ENCODE peak calls at places on chromosomes 2 and 18, in eight cellular contexts. One of them, this sample, is unnamed.

GRCh38 chr2:191322838-191323506 is 77.8 kb downstream of the MYO1B start:
- DNase-seq in Peyer's patch: no peak
- DNase-seq in astrocyte of the spinal cord: no peak
- DNase-seq in nephron progenitor cell: no peak
- DNase-seq in psoas muscle: no peak
- DNase-seq in WTC11: no peak
- DNase-seq in heart left ventricle: no peak
- DNase-seq in HCT116: no peak
- DNase-seq in this sample: no peak

GRCh38 chr18:28045176-28045810 is 131.6 kb downstream of the CDH2 start:
- DNase-seq in HCT116: no peak
- DNase-seq in Peyer's patch: no peak
- DNase-seq in astrocyte of the spinal cord: peak; percentile 69
- DNase-seq in heart left ventricle: no peak
- DNase-seq in WTC11: no peak
- DNase-seq in nephron progenitor cell: no peak
- DNase-seq in psoas muscle: no peak
- DNase-seq in this sample: no peak

GRCh38 chr2:237519506-237520245 is 32.6 kb downstream of the MLPH start:
- DNase-seq in astrocyte of the spinal cord: no peak
- DNase-seq in Peyer's patch: no peak
- DNase-seq in WTC11: no peak
- DNase-seq in heart left ventricle: no peak
- DNase-seq in HCT116: no peak
- DNase-seq in nephron progenitor cell: no peak
- DNase-seq in psoas muscle: no peak
- DNase-seq in this sample: no peak

GRCh38 chr18:8052237-8052701 is 485.2 kb downstream of the PTPRM start:
- DNase-seq in heart left ventricle: no peak
- DNase-seq in psoas muscle: no peak
- DNase-seq in Peyer's patch: no peak
- DNase-seq in nephron progenitor cell: no peak
- DNase-seq in HCT116: no peak
- DNase-seq in astrocyte of the spinal cord: peak; percentile 27
- DNase-seq in WTC11: no peak
- DNase-seq in this sample: no peak

GRCh38 chr18:26466026-26466425 is 82.3 kb downstream of the KCTD1 start:
- DNase-seq in nephron progenitor cell: no peak
- DNase-seq in astrocyte of the spinal cord: no peak
- DNase-seq in HCT116: no peak
- DNase-seq in Peyer's patch: no peak
- DNase-seq in heart left ventricle: no peak
- DNase-seq in WTC11: no peak
- DNase-seq in psoas muscle: no peak
- DNase-seq in this sample: no peak

GRCh38 chr18:59267511-59268126 is 5.6 kb downstream of the RAX start:
- DNase-seq in HCT116: no peak
- DNase-seq in WTC11: peak; percentile 53
- DNase-seq in astrocyte of the spinal cord: no peak
- DNase-seq in psoas muscle: no peak
- DNase-seq in nephron progenitor cell: no peak
- DNase-seq in Peyer's patch: no peak
- DNase-seq in heart left ventricle: no peak
- DNase-seq in this sample: no peak

GRCh38 chr2:17311771-17312511 is 206.3 kb downstream of the RAD51AP2 start:
- DNase-seq in WTC11: no peak
- DNase-seq in psoas muscle: no peak
- DNase-seq in astrocyte of the spinal cord: peak; percentile 69
- DNase-seq in Peyer's patch: no peak
- DNase-seq in heart left ventricle: no peak
- DNase-seq in HCT116: no peak
- DNase-seq in nephron progenitor cell: no peak
- DNase-seq in this sample: no peak

GRCh38 chr2:37449686-37450392 is 105.4 kb downstream of the QPCT start:
- DNase-seq in Peyer's patch: no peak
- DNase-seq in astrocyte of the spinal cord: peak; percentile 54
- DNase-seq in psoas muscle: no peak
- DNase-seq in WTC11: no peak
- DNase-seq in heart left ventricle: no peak
- DNase-seq in HCT116: no peak
- DNase-seq in nephron progenitor cell: peak; percentile 36
- DNase-seq in this sample: no peak

GRCh38 chr2:132581917-132582316 is 88.1 kb downstream of the LYPD1 start:
- DNase-seq in nephron progenitor cell: no peak
- DNase-seq in heart left ventricle: no peak
- DNase-seq in WTC11: no peak
- DNase-seq in Peyer's patch: no peak
- DNase-seq in psoas muscle: no peak
- DNase-seq in HCT116: no peak
- DNase-seq in astrocyte of the spinal cord: no peak
- DNase-seq in this sample: no peak

GRCh38 chr18:7303751-7304370 is 73.0 kb downstream of the LRRC30 start:
- DNase-seq in Peyer's patch: no peak
- DNase-seq in astrocyte of the spinal cord: no peak
- DNase-seq in nephron progenitor cell: no peak
- DNase-seq in HCT116: no peak
- DNase-seq in psoas muscle: no peak
- DNase-seq in heart left ventricle: no peak
- DNase-seq in WTC11: no peak
- DNase-seq in this sample: no peak

GRCh38 chr2:60252581-60253170 is 300.8 kb downstream of the BCL11A start:
- DNase-seq in Peyer's patch: no peak
- DNase-seq in heart left ventricle: no peak
- DNase-seq in nephron progenitor cell: no peak
- DNase-seq in astrocyte of the spinal cord: no peak
- DNase-seq in WTC11: no peak
- DNase-seq in psoas muscle: no peak
- DNase-seq in HCT116: no peak
- DNase-seq in this sample: no peak

GRCh38 chr2:100038019-100038418 is 104.4 kb downstream of the AFF3 start:
- DNase-seq in nephron progenitor cell: peak; percentile 16
- DNase-seq in psoas muscle: no peak
- DNase-seq in Peyer's patch: no peak
- DNase-seq in HCT116: no peak
- DNase-seq in astrocyte of the spinal cord: no peak
- DNase-seq in WTC11: peak; percentile 39
- DNase-seq in heart left ventricle: no peak
- DNase-seq in this sample: no peak

GRCh38 chr18:10213526-10213925 is 240.9 kb upstream of the APCDD1 start:
- DNase-seq in psoas muscle: no peak
- DNase-seq in HCT116: no peak
- DNase-seq in WTC11: no peak
- DNase-seq in astrocyte of the spinal cord: no peak
- DNase-seq in heart left ventricle: no peak
- DNase-seq in nephron progenitor cell: no peak
- DNase-seq in Peyer's patch: no peak
- DNase-seq in this sample: no peak

GRCh38 chr2:107107351-107107750 is 221.4 kb upstream of the ST6GAL2 start:
- DNase-seq in astrocyte of the spinal cord: no peak
- DNase-seq in WTC11: no peak
- DNase-seq in Peyer's patch: no peak
- DNase-seq in nephron progenitor cell: no peak
- DNase-seq in heart left ventricle: no peak
- DNase-seq in psoas muscle: no peak
- DNase-seq in HCT116: no peak
- DNase-seq in this sample: no peak

GRCh38 chr2:196249860-196250259 is 78.5 kb upstream of the STK17B start:
- DNase-seq in psoas muscle: no peak
- DNase-seq in WTC11: no peak
- DNase-seq in astrocyte of the spinal cord: no peak
- DNase-seq in Peyer's patch: no peak
- DNase-seq in heart left ventricle: no peak
- DNase-seq in HCT116: no peak
- DNase-seq in nephron progenitor cell: no peak
- DNase-seq in this sample: no peak

GRCh38 chr2:167492486-167492885 is 604.2 kb downstream of the XIRP2 start:
- DNase-seq in HCT116: no peak
- DNase-seq in astrocyte of the spinal cord: peak; percentile 51
- DNase-seq in WTC11: no peak
- DNase-seq in nephron progenitor cell: no peak
- DNase-seq in heart left ventricle: no peak
- DNase-seq in psoas muscle: no peak
- DNase-seq in Peyer's patch: no peak
- DNase-seq in this sample: no peak

GRCh38 chr2:100936972-100937542 is 65.0 kb upstream of the RPL31 start:
- DNase-seq in heart left ventricle: no peak
- DNase-seq in WTC11: no peak
- DNase-seq in nephron progenitor cell: no peak
- DNase-seq in astrocyte of the spinal cord: no peak
- DNase-seq in HCT116: no peak
- DNase-seq in psoas muscle: no peak
- DNase-seq in Peyer's patch: no peak
- DNase-seq in this sample: no peak

GRCh38 chr18:55634545-55634944 is 46.6 kb upstream of the TCF4 start:
- DNase-seq in Peyer's patch: no peak
- DNase-seq in HCT116: no peak
- DNase-seq in heart left ventricle: no peak
- DNase-seq in psoas muscle: no peak
- DNase-seq in astrocyte of the spinal cord: peak; percentile 64
- DNase-seq in nephron progenitor cell: no peak
- DNase-seq in WTC11: no peak
- DNase-seq in this sample: no peak

GRCh38 chr18:67692811-67693210 is 176.3 kb upstream of the DSEL start:
- DNase-seq in WTC11: no peak
- DNase-seq in Peyer's patch: no peak
- DNase-seq in psoas muscle: no peak
- DNase-seq in heart left ventricle: no peak
- DNase-seq in astrocyte of the spinal cord: no peak
- DNase-seq in nephron progenitor cell: no peak
- DNase-seq in HCT116: no peak
- DNase-seq in this sample: no peak

GRCh38 chr2:10413488-10413887 is 34.6 kb downstream of the ODC1 start:
- DNase-seq in HCT116: no peak
- DNase-seq in psoas muscle: no peak
- DNase-seq in WTC11: no peak
- DNase-seq in nephron progenitor cell: no peak
- DNase-seq in Peyer's patch: no peak
- DNase-seq in astrocyte of the spinal cord: no peak
- DNase-seq in heart left ventricle: no peak
- DNase-seq in this sample: no peak

GRCh38 chr2:96116424-96116878 is at the start of gene ADRA2B:
- DNase-seq in HCT116: peak; percentile 47
- DNase-seq in heart left ventricle: peak; percentile 81
- DNase-seq in WTC11: peak; percentile 85
- DNase-seq in psoas muscle: peak; percentile 60
- DNase-seq in astrocyte of the spinal cord: peak; percentile 3
- DNase-seq in Peyer's patch: peak; percentile 88
- DNase-seq in nephron progenitor cell: peak; percentile 84
- DNase-seq in this sample: no peak

GRCh38 chr2:150544731-150545130 is 57.3 kb upstream of the RND3 start:
- DNase-seq in psoas muscle: no peak
- DNase-seq in heart left ventricle: no peak
- DNase-seq in WTC11: no peak
- DNase-seq in astrocyte of the spinal cord: no peak
- DNase-seq in HCT116: no peak
- DNase-seq in nephron progenitor cell: no peak
- DNase-seq in Peyer's patch: no peak
- DNase-seq in this sample: no peak

GRCh38 chr2:150545931-150546330 is 58.5 kb upstream of the RND3 start:
- DNase-seq in HCT116: no peak
- DNase-seq in WTC11: no peak
- DNase-seq in nephron progenitor cell: no peak
- DNase-seq in heart left ventricle: no peak
- DNase-seq in psoas muscle: no peak
- DNase-seq in astrocyte of the spinal cord: no peak
- DNase-seq in Peyer's patch: no peak
- DNase-seq in this sample: no peak

GRCh38 chr2:150549381-150549780 is 61.9 kb upstream of the RND3 start:
- DNase-seq in WTC11: no peak
- DNase-seq in heart left ventricle: no peak
- DNase-seq in HCT116: no peak
- DNase-seq in astrocyte of the spinal cord: no peak
- DNase-seq in nephron progenitor cell: no peak
- DNase-seq in psoas muscle: no peak
- DNase-seq in Peyer's patch: no peak
- DNase-seq in this sample: no peak

GRCh38 chr2:150552421-150552820 is 65.0 kb upstream of the RND3 start:
- DNase-seq in HCT116: no peak
- DNase-seq in Peyer's patch: no peak
- DNase-seq in WTC11: no peak
- DNase-seq in nephron progenitor cell: no peak
- DNase-seq in astrocyte of the spinal cord: no peak
- DNase-seq in psoas muscle: no peak
- DNase-seq in heart left ventricle: no peak
- DNase-seq in this sample: no peak

GRCh38 chr2:150548527-150548926 is 61.1 kb upstream of the RND3 start:
- DNase-seq in astrocyte of the spinal cord: peak; percentile 25
- DNase-seq in HCT116: peak; percentile 33
- DNase-seq in heart left ventricle: no peak
- DNase-seq in WTC11: peak; percentile 24
- DNase-seq in psoas muscle: no peak
- DNase-seq in Peyer's patch: no peak
- DNase-seq in nephron progenitor cell: no peak
- DNase-seq in this sample: no peak
- TF ChIP-seq CTCF in astrocyte of the spinal cord: peak; percentile 53
- TF ChIP-seq CTCF in HCT116: no peak
- TF ChIP-seq CTCF in heart left ventricle: no peak
- TF ChIP-seq CTCF in WTC11: peak; percentile 15
- TF ChIP-seq CTCF in psoas muscle: no peak
- TF ChIP-seq CTCF in Peyer's patch: no peak
- TF ChIP-seq CTCF in nephron progenitor cell: peak; percentile 43
- TF ChIP-seq CTCF in this sample: peak; percentile 59

GRCh38 chr2:125364181-125364806 is 1291.7 kb upstream of the GYPC start:
- DNase-seq in WTC11: no peak
- DNase-seq in astrocyte of the spinal cord: no peak
- DNase-seq in psoas muscle: no peak
- DNase-seq in heart left ventricle: no peak
- DNase-seq in HCT116: no peak
- DNase-seq in nephron progenitor cell: no peak
- DNase-seq in Peyer's patch: no peak
- DNase-seq in this sample: no peak
- TF ChIP-seq CTCF in WTC11: no peak
- TF ChIP-seq CTCF in astrocyte of the spinal cord: no peak
- TF ChIP-seq CTCF in psoas muscle: no peak
- TF ChIP-seq CTCF in heart left ventricle: no peak
- TF ChIP-seq CTCF in HCT116: no peak
- TF ChIP-seq CTCF in nephron progenitor cell: no peak
- TF ChIP-seq CTCF in Peyer's patch: no peak
- TF ChIP-seq CTCF in this sample: peak; percentile 42

DNA sequence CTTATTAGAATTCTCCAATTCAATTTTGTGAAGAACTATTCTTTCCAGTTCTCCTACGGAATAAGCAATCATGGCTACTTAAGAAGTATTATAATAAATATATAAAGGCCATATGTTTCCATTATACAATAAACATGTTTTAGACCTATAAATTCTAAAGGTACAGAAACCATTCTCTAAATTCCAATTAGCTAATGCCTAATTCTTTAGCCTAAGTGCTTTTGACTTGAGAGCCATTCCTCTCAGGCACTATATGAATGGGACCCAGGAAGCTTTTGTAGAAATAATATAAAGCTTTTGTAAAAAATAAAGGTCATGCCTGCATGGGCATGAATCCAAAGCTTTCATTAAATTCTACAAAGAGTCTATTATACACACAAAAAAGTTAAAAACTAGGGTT is 161.0 kb upstream of the UNC80 start:
- DNase-seq in Peyer's patch: no peak
- DNase-seq in HCT116: no peak
- DNase-seq in heart left ventricle: no peak
- DNase-seq in nephron progenitor cell: no peak
- DNase-seq in astrocyte of the spinal cord: no peak
- DNase-seq in psoas muscle: no peak
- DNase-seq in WTC11: no peak
- DNase-seq in this sample: no peak
- TF ChIP-seq CTCF in Peyer's patch: no peak
- TF ChIP-seq CTCF in HCT116: no peak
- TF ChIP-seq CTCF in heart left ventricle: no peak
- TF ChIP-seq CTCF in nephron progenitor cell: no peak
- TF ChIP-seq CTCF in astrocyte of the spinal cord: no peak
- TF ChIP-seq CTCF in psoas muscle: no peak
- TF ChIP-seq CTCF in WTC11: no peak
- TF ChIP-seq CTCF in this sample: no peak

GRCh38 chr2:162198239-162198638 is 45.0 kb downstream of the FAP start:
- DNase-seq in HCT116: no peak
- DNase-seq in psoas muscle: no peak
- DNase-seq in Peyer's patch: no peak
- DNase-seq in astrocyte of the spinal cord: peak; percentile 15
- DNase-seq in nephron progenitor cell: no peak
- DNase-seq in heart left ventricle: no peak
- DNase-seq in WTC11: no peak
- DNase-seq in this sample: no peak
- TF ChIP-seq CTCF in HCT116: no peak
- TF ChIP-seq CTCF in psoas muscle: no peak
- TF ChIP-seq CTCF in Peyer's patch: no peak
- TF ChIP-seq CTCF in astrocyte of the spinal cord: no peak
- TF ChIP-seq CTCF in nephron progenitor cell: no peak
- TF ChIP-seq CTCF in heart left ventricle: no peak
- TF ChIP-seq CTCF in WTC11: no peak
- TF ChIP-seq CTCF in this sample: no peak